ENCODE peak calls at places on chromosomes 1 and 21, in seven cellular contexts. One of them, this sample, is unnamed.

GRCh38 chr21:17758703-17759102 is 60.5 kb downstream of the C21orf91 start:
- DNase-seq in sigmoid colon: no peak
- DNase-seq in stimulated activated CD4-positive, alpha-beta T cell treated with anti-CD3 and anti-CD28 coated beads, Interleukin-2, amount 100 ng/mL, for 48 hours: no peak
- DNase-seq in putamen: no peak
- DNase-seq in hypothalamus: no peak
- DNase-seq in IMR-90: no peak
- DNase-seq in activated naive CD4-positive, alpha-beta T cell treated with anti-CD3 and anti-CD28 coated beads, Interleukin-2, amount 50 U/mL, for 16 hours: no peak
- DNase-seq in this sample: no peak

GRCh38 chr1:48103495-48103894 is 106.3 kb upstream of the TRABD2B start:
- DNase-seq in IMR-90: no peak
- DNase-seq in putamen: no peak
- DNase-seq in stimulated activated CD4-positive, alpha-beta T cell treated with anti-CD3 and anti-CD28 coated beads, Interleukin-2, amount 100 ng/mL, for 48 hours: no peak
- DNase-seq in hypothalamus: no peak
- DNase-seq in sigmoid colon: no peak
- DNase-seq in activated naive CD4-positive, alpha-beta T cell treated with anti-CD3 and anti-CD28 coated beads, Interleukin-2, amount 50 U/mL, for 16 hours: no peak
- DNase-seq in this sample: no peak

GRCh38 chr1:101236546-101237228 is at the start of gene S1PR1:
- DNase-seq in hypothalamus: peak; percentile 53
- DNase-seq in stimulated activated CD4-positive, alpha-beta T cell treated with anti-CD3 and anti-CD28 coated beads, Interleukin-2, amount 100 ng/mL, for 48 hours: peak; percentile 66
- DNase-seq in activated naive CD4-positive, alpha-beta T cell treated with anti-CD3 and anti-CD28 coated beads, Interleukin-2, amount 50 U/mL, for 16 hours: peak; percentile 73
- DNase-seq in putamen: no peak
- DNase-seq in sigmoid colon: peak; percentile 81
- DNase-seq in IMR-90: peak; percentile 69
- DNase-seq in this sample: peak; percentile 44

GRCh38 chr21:42089665-42090310 is 18.7 kb downstream of the UMODL1 start:
- DNase-seq in activated naive CD4-positive, alpha-beta T cell treated with anti-CD3 and anti-CD28 coated beads, Interleukin-2, amount 50 U/mL, for 16 hours: no peak
- DNase-seq in sigmoid colon: no peak
- DNase-seq in stimulated activated CD4-positive, alpha-beta T cell treated with anti-CD3 and anti-CD28 coated beads, Interleukin-2, amount 100 ng/mL, for 48 hours: no peak
- DNase-seq in hypothalamus: no peak
- DNase-seq in putamen: no peak
- DNase-seq in IMR-90: no peak
- DNase-seq in this sample: no peak

GRCh38 chr21:32329776-32330175 is 31.1 kb downstream of the MRAP start:
- DNase-seq in putamen: no peak
- DNase-seq in activated naive CD4-positive, alpha-beta T cell treated with anti-CD3 and anti-CD28 coated beads, Interleukin-2, amount 50 U/mL, for 16 hours: no peak
- DNase-seq in hypothalamus: no peak
- DNase-seq in IMR-90: peak; percentile 62
- DNase-seq in stimulated activated CD4-positive, alpha-beta T cell treated with anti-CD3 and anti-CD28 coated beads, Interleukin-2, amount 100 ng/mL, for 48 hours: no peak
- DNase-seq in sigmoid colon: peak; percentile 12
- DNase-seq in this sample: no peak

GRCh38 chr21:43188712-43189151 is 19.9 kb downstream of the CRYAA start:
- DNase-seq in putamen: peak; percentile 68
- DNase-seq in stimulated activated CD4-positive, alpha-beta T cell treated with anti-CD3 and anti-CD28 coated beads, Interleukin-2, amount 100 ng/mL, for 48 hours: no peak
- DNase-seq in sigmoid colon: peak; percentile 86
- DNase-seq in activated naive CD4-positive, alpha-beta T cell treated with anti-CD3 and anti-CD28 coated beads, Interleukin-2, amount 50 U/mL, for 16 hours: no peak
- DNase-seq in IMR-90: no peak
- DNase-seq in hypothalamus: peak; percentile 87
- DNase-seq in this sample: peak; percentile 28

GRCh38 chr1:91827094-91828006 is 58.6 kb downstream of the TGFBR3 start:
- DNase-seq in stimulated activated CD4-positive, alpha-beta T cell treated with anti-CD3 and anti-CD28 coated beads, Interleukin-2, amount 100 ng/mL, for 48 hours: no peak
- DNase-seq in IMR-90: no peak
- DNase-seq in sigmoid colon: peak; percentile 89
- DNase-seq in putamen: no peak
- DNase-seq in activated naive CD4-positive, alpha-beta T cell treated with anti-CD3 and anti-CD28 coated beads, Interleukin-2, amount 50 U/mL, for 16 hours: no peak
- DNase-seq in hypothalamus: no peak
- DNase-seq in this sample: no peak

GRCh38 chr1:26739251-26739914 is 43.6 kb downstream of the ARID1A start:
- DNase-seq in activated naive CD4-positive, alpha-beta T cell treated with anti-CD3 and anti-CD28 coated beads, Interleukin-2, amount 50 U/mL, for 16 hours: no peak
- DNase-seq in sigmoid colon: no peak
- DNase-seq in IMR-90: no peak
- DNase-seq in putamen: no peak
- DNase-seq in stimulated activated CD4-positive, alpha-beta T cell treated with anti-CD3 and anti-CD28 coated beads, Interleukin-2, amount 100 ng/mL, for 48 hours: no peak
- DNase-seq in hypothalamus: no peak
- DNase-seq in this sample: peak; percentile 38

GRCh38 chr1:245441699-245442098 is 286.9 kb downstream of the KIF26B start:
- DNase-seq in IMR-90: no peak
- DNase-seq in sigmoid colon: peak; percentile 71
- DNase-seq in putamen: no peak
- DNase-seq in hypothalamus: no peak
- DNase-seq in activated naive CD4-positive, alpha-beta T cell treated with anti-CD3 and anti-CD28 coated beads, Interleukin-2, amount 50 U/mL, for 16 hours: no peak
- DNase-seq in stimulated activated CD4-positive, alpha-beta T cell treated with anti-CD3 and anti-CD28 coated beads, Interleukin-2, amount 100 ng/mL, for 48 hours: no peak
- DNase-seq in this sample: no peak

GRCh38 chr1:209150114-209150513 is 433.4 kb upstream of the CAMK1G start:
- DNase-seq in IMR-90: peak; percentile 15
- DNase-seq in stimulated activated CD4-positive, alpha-beta T cell treated with anti-CD3 and anti-CD28 coated beads, Interleukin-2, amount 100 ng/mL, for 48 hours: no peak
- DNase-seq in putamen: no peak
- DNase-seq in activated naive CD4-positive, alpha-beta T cell treated with anti-CD3 and anti-CD28 coated beads, Interleukin-2, amount 50 U/mL, for 16 hours: no peak
- DNase-seq in sigmoid colon: no peak
- DNase-seq in hypothalamus: no peak
- DNase-seq in this sample: peak; percentile 73

GRCh38 chr1:151716771-151717631 is at the start of gene CELF3:
- DNase-seq in sigmoid colon: no peak
- DNase-seq in hypothalamus: peak; percentile 26
- DNase-seq in stimulated activated CD4-positive, alpha-beta T cell treated with anti-CD3 and anti-CD28 coated beads, Interleukin-2, amount 100 ng/mL, for 48 hours: no peak
- DNase-seq in IMR-90: no peak
- DNase-seq in activated naive CD4-positive, alpha-beta T cell treated with anti-CD3 and anti-CD28 coated beads, Interleukin-2, amount 50 U/mL, for 16 hours: no peak
- DNase-seq in putamen: peak; percentile 85
- DNase-seq in this sample: no peak

GRCh38 chr1:10795305-10796021 is 983 bp downstream of the CASZ1 start:
- DNase-seq in sigmoid colon: peak; percentile 71
- DNase-seq in activated naive CD4-positive, alpha-beta T cell treated with anti-CD3 and anti-CD28 coated beads, Interleukin-2, amount 50 U/mL, for 16 hours: no peak
- DNase-seq in putamen: no peak
- DNase-seq in IMR-90: no peak
- DNase-seq in stimulated activated CD4-positive, alpha-beta T cell treated with anti-CD3 and anti-CD28 coated beads, Interleukin-2, amount 100 ng/mL, for 48 hours: no peak
- DNase-seq in hypothalamus: no peak
- DNase-seq in this sample: no peak

GRCh38 chr1:184615301-184615700 is 139.4 kb downstream of the EDEM3 start:
- DNase-seq in putamen: no peak
- DNase-seq in sigmoid colon: peak; percentile 68
- DNase-seq in IMR-90: no peak
- DNase-seq in hypothalamus: no peak
- DNase-seq in activated naive CD4-positive, alpha-beta T cell treated with anti-CD3 and anti-CD28 coated beads, Interleukin-2, amount 50 U/mL, for 16 hours: no peak
- DNase-seq in stimulated activated CD4-positive, alpha-beta T cell treated with anti-CD3 and anti-CD28 coated beads, Interleukin-2, amount 100 ng/mL, for 48 hours: no peak
- DNase-seq in this sample: no peak

GRCh38 chr21:40165671-40166070 is 298.4 kb downstream of the PCP4 start:
- DNase-seq in IMR-90: no peak
- DNase-seq in hypothalamus: no peak
- DNase-seq in putamen: no peak
- DNase-seq in stimulated activated CD4-positive, alpha-beta T cell treated with anti-CD3 and anti-CD28 coated beads, Interleukin-2, amount 100 ng/mL, for 48 hours: no peak
- DNase-seq in activated naive CD4-positive, alpha-beta T cell treated with anti-CD3 and anti-CD28 coated beads, Interleukin-2, amount 50 U/mL, for 16 hours: no peak
- DNase-seq in sigmoid colon: no peak
- DNase-seq in this sample: no peak

GRCh38 chr1:161949543-161949942 is 74.1 kb downstream of the OLFML2B start:
- DNase-seq in IMR-90: no peak
- DNase-seq in activated naive CD4-positive, alpha-beta T cell treated with anti-CD3 and anti-CD28 coated beads, Interleukin-2, amount 50 U/mL, for 16 hours: no peak
- DNase-seq in sigmoid colon: no peak
- DNase-seq in hypothalamus: no peak
- DNase-seq in putamen: no peak
- DNase-seq in stimulated activated CD4-positive, alpha-beta T cell treated with anti-CD3 and anti-CD28 coated beads, Interleukin-2, amount 100 ng/mL, for 48 hours: no peak
- DNase-seq in this sample: no peak

GRCh38 chr1:112337028-112337531 is 58.9 kb upstream of the CTTNBP2NL start:
- DNase-seq in sigmoid colon: peak; percentile 75
- DNase-seq in stimulated activated CD4-positive, alpha-beta T cell treated with anti-CD3 and anti-CD28 coated beads, Interleukin-2, amount 100 ng/mL, for 48 hours: peak; percentile 2
- DNase-seq in hypothalamus: no peak
- DNase-seq in putamen: peak; percentile 10
- DNase-seq in activated naive CD4-positive, alpha-beta T cell treated with anti-CD3 and anti-CD28 coated beads, Interleukin-2, amount 50 U/mL, for 16 hours: no peak
- DNase-seq in IMR-90: peak; percentile 31
- DNase-seq in this sample: peak; percentile 3

GRCh38 chr1:152960452-152961044 is 9.9 kb upstream of the SPRR4 start:
- DNase-seq in stimulated activated CD4-positive, alpha-beta T cell treated with anti-CD3 and anti-CD28 coated beads, Interleukin-2, amount 100 ng/mL, for 48 hours: no peak
- DNase-seq in IMR-90: no peak
- DNase-seq in putamen: no peak
- DNase-seq in activated naive CD4-positive, alpha-beta T cell treated with anti-CD3 and anti-CD28 coated beads, Interleukin-2, amount 50 U/mL, for 16 hours: no peak
- DNase-seq in hypothalamus: no peak
- DNase-seq in sigmoid colon: no peak
- DNase-seq in this sample: peak; percentile 30

This sample was measured in RPMI8226.